ENCODE peak calls at places on chromosomes 2 and 18, in six cellular contexts. P is fibroblast of lung, A is A549, L is HL-60, E is pancreas, W is spleen. U is an unnamed sample.
A peak's percentile ranks its signal among the peaks of the same experiment; 100 is the strongest.

GRCh38 chr18:69617888-69618287 is 217.2 kb downstream of the DOK6 start:
- DNase-seq in E (no peak), P (peak; percentile 90), W (no peak), L (no peak), A (no peak), U (no peak)

GRCh38 chr2:10246370-10246769 is 56.3 kb upstream of the HPCAL1 start:
- DNase-seq in E (peak; percentile 17), A (no peak), L (no peak), P (no peak), W (peak; percentile 27), U (no peak)

GRCh38 chr2:103823847-103824246 is 1030.1 kb upstream of the POU3F3 start:
- DNase-seq in L (no peak), E (no peak), W (no peak), A (no peak), P (peak; percentile 20), U (no peak)

GRCh38 chr18:25099838-25100393 is 252.1 kb downstream of the ZNF521 start:
- DNase-seq in P (no peak), L (no peak), E (no peak), A (no peak), W (no peak), U (peak; percentile 63)

GRCh38 chr2:127105656-127106456 is 1.1 kb downstream of the BIN1 start:
- DNase-seq in A (no peak), L (no peak), P (peak; percentile 54), E (no peak), W (peak; percentile 79), U (peak; percentile 61)

GRCh38 chr2:44836174-44836573 is 105.3 kb upstream of the SIX3 start:
- DNase-seq in A (no peak), L (no peak), W (no peak), E (no peak), P (no peak), U (no peak)

GRCh38 chr2:108193251-108193650 is 46.5 kb upstream of the SULT1C3 start:
- DNase-seq in W (no peak), L (no peak), E (no peak), A (peak; percentile 68), P (peak; percentile 26), U (no peak)

GRCh38 chr2:231343988-231344387 is 51.5 kb upstream of the B3GNT7 start:
- DNase-seq in W (no peak), A (no peak), P (no peak), L (no peak), E (no peak), U (no peak)

GRCh38 chr2:53509827-53510785 is 257.5 kb upstream of the CHAC2 start:
- DNase-seq in A (no peak), W (no peak), E (no peak), P (no peak), L (no peak), U (no peak)

GRCh38 chr2:176643711-176644110 is 374.5 kb downstream of the MTX2 start:
- DNase-seq in A (peak; percentile 10), W (peak; percentile 78), L (no peak), P (peak; percentile 55), E (no peak), U (peak; percentile 38)

GRCh38 chr2:9174771-9175441 is 31.7 kb upstream of the ASAP2 start:
- DNase-seq in W (no peak), L (no peak), A (no peak), E (no peak), P (peak; percentile 95), U (peak; percentile 54)

GRCh38 chr18:78875268-78875997 is 104.2 kb upstream of the SALL3 start:
- DNase-seq in L (peak; percentile 76), W (no peak), E (no peak), P (no peak), A (peak; percentile 36), U (peak; percentile 44)

GRCh38 chr2:69007603-69008002 is 5.4 kb upstream of the ANTXR1 start:
- DNase-seq in A (no peak), L (no peak), E (no peak), W (no peak), P (peak; percentile 17), U (no peak)

GRCh38 chr2:232522014-232522854 is 2.0 kb downstream of the PRSS56 start:
- DNase-seq in E (peak; percentile 93), W (peak; percentile 90), A (peak; percentile 42), P (no peak), L (no peak), U (peak; percentile 29)

GRCh38 chr2:232521524-232521923 is 1.3 kb downstream of the PRSS56 start:
- DNase-seq in W (no peak), E (no peak), P (no peak), L (no peak), A (no peak), U (no peak)

GRCh38 chr2:232523682-232524597 is 2.0 kb upstream of the CHRND start:
- DNase-seq in E (peak; percentile 73), L (peak; percentile 45), W (no peak), P (peak; percentile 28), A (peak; percentile 88), U (peak; percentile 85)

GRCh38 chr2:232524771-232525170 is 1.2 kb upstream of the CHRND start:
- DNase-seq in A (no peak), L (no peak), W (no peak), P (no peak), E (no peak), U (no peak)

DNA sequence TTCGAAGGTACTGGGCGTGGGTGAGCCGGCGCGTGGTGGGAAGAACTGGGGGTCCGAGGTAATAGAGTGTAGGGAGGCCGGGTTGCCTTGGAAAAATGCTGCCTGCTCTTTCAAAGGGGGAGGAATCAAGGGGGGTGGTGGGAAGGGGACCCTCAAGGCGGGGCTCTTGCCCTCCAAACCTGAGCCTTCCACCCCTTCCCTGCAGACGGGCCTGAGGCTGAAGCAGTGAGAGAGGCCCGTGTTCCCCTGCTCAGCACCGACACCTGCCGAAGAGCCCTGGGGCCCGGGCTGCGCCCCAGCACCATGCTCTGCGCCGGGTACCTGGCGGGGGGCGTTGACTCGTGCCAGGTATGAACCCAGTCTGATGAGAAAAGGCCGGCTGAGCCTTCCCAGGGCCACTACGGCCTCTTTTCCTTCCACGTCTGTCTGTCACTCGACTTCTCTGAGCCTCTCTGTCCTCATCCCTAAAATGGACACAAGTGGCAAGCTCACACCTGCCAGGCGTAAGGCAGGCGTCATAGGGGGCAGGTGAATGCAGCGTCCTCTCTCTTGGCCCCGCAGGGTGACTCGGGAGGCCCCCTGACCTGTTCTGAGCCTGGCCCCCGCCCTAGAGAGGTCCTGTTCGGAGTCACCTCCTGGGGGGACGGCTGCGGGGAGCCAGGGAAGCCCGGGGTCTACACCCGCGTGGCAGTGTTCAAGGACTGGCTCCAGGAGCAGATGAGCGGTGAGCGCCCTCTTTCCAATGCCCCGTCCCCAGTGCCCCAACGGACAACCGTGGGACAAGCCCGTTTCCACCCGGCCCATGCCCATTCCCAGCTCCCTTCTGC is 2.9 kb downstream of the PRSS56 start:
- DNase-seq in P (no peak), A (peak; percentile 46), E (no peak), W (no peak), L (no peak), U (no peak)
- H3K4me3 ChIP-seq in P (no peak overlapping the region), A (peak overlapping the region; percentile 45), E (peak overlapping the region; percentile 43), W (no peak overlapping the region), L (no peak overlapping the region), U (peak overlapping the region; percentile 27)

GRCh38 chr2:36573165-36573564 is 24.8 kb downstream of the FEZ2 start:
- DNase-seq in E (no peak), W (no peak), L (no peak), P (no peak), A (no peak), U (no peak)
- H3K4me3 ChIP-seq in E (no peak overlapping the region), W (no peak overlapping the region), L (no peak overlapping the region), P (no peak overlapping the region), A (no peak overlapping the region), U (no peak overlapping the region)

GRCh38 chr2:240572141-240573031 is 4.1 kb downstream of the RNPEPL1 start:
- DNase-seq in L (no peak), E (peak; percentile 59), W (peak; percentile 78), A (no peak), P (no peak), U (no peak)

GRCh38 chr2:240574386-240575100 is 6.3 kb downstream of the RNPEPL1 start:
- DNase-seq in P (no peak), E (peak; percentile 63), W (no peak), A (no peak), L (no peak), U (no peak)

GRCh38 chr2:240575101-240575965 is 7.0 kb downstream of the RNPEPL1 start:
- DNase-seq in L (no peak), E (no peak), A (no peak), P (no peak), W (peak; percentile 74), U (no peak)

GRCh38 chr2:240573071-240573515 is 4.8 kb downstream of the RNPEPL1 start:
- DNase-seq in L (no peak), P (no peak), E (peak; percentile 56), W (peak; percentile 75), A (no peak), U (no peak)

GRCh38 chr2:240573516-240574385 is 5.5 kb downstream of the RNPEPL1 start:
- DNase-seq in E (peak; percentile 56), W (peak; percentile 74), L (no peak), P (no peak), A (no peak), U (no peak)
- H3K4me3 ChIP-seq in E (no peak overlapping the region), W (no peak overlapping the region), L (no peak overlapping the region), P (no peak overlapping the region), A (no peak overlapping the region), U (no peak overlapping the region)

GRCh38 chr2:171317492-171318125 is 116.2 kb downstream of the METTL8 start:
- DNase-seq in E (no peak), A (no peak), L (no peak), W (no peak), P (peak; percentile 34), U (no peak)
- H3K4me3 ChIP-seq in E (no peak overlapping the region), A (no peak overlapping the region), L (no peak overlapping the region), W (no peak overlapping the region), P (no peak overlapping the region), U (no peak overlapping the region)

GRCh38 chr18:61992923-61993322 is 100.1 kb upstream of the RNF152 start:
- DNase-seq in A (no peak), E (no peak), W (no peak), L (peak; percentile 29), P (peak; percentile 83), U (no peak)

GRCh38 chr18:61991201-61991600 is 98.4 kb upstream of the RNF152 start:
- DNase-seq in E (no peak), A (no peak), L (no peak), P (peak; percentile 83), W (no peak), U (peak; percentile 67)

GRCh38 chr18:61992285-61992684 is 99.5 kb upstream of the RNF152 start:
- DNase-seq in A (no peak), W (no peak), P (peak; percentile 94), E (no peak), L (no peak), U (peak; percentile 89)

GRCh38 chr18:61993831-61994230 is 101.0 kb upstream of the RNF152 start:
- DNase-seq in L (no peak), P (peak; percentile 20), A (no peak), W (no peak), E (no peak), U (peak; percentile 63)

DNA sequence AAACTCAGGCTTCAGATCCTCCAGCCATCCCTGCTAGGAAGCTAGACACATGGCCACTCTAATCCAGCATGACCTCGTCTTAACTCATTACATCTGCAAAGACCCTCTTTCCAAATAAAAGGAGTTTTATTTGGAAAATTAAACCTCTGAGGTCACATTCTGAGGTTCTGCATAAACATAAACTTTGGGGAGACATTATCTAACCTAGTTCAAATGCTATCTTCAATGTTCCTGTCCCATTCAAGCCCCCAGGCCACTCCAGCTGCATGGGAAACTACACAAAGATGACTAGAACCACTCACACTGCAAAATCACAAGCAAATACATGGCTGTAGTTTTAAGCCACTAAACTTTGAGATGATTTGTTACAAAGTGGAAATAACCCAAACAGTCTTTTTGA is 99.0 kb upstream of the RNF152 start:
- DNase-seq in P (no peak), E (no peak), W (no peak), A (no peak), L (no peak), U (no peak)
- H3K4me3 ChIP-seq in P (no peak overlapping the region), E (no peak overlapping the region), W (no peak overlapping the region), A (no peak overlapping the region), L (no peak overlapping the region), U (no peak overlapping the region)

GRCh38 chr18:34710430-34711386 is 610 bp downstream of the DTNA start:
- DNase-seq in L (no peak), E (no peak), P (peak; percentile 57), W (no peak), A (no peak), U (peak; percentile 74)
- H3K4me3 ChIP-seq in L (no peak overlapping the region), E (no peak overlapping the region), P (peak overlapping the region; percentile 61), W (no peak overlapping the region), A (no peak overlapping the region), U (no peak overlapping the region)